ENCODE peak calls at places on chromosomes 1 and 21, in eight cellular contexts. J is SK-N-SH, B is HCT116, N is stomach, X is GM12878, I is GM23338, C is esophagus muscularis mucosa, H is spleen. Y is an unnamed sample.

GRCh38 chr1:170284016-170284415 is 138.3 kb downstream of the NTMT2 start:
- DNase-seq in X (no peak), H (no peak), B (no peak), J (no peak), C (no peak), I (no peak), N (no peak), Y (no peak)

GRCh38 chr1:147287133-147287865 is 44.8 kb downstream of the CHD1L start:
- DNase-seq in H (no peak), X (no peak), J (no peak), I (no peak), N (no peak), B (no peak), C (no peak), Y (no peak)

GRCh38 chr1:70205437-70206118 is at the start of gene LRRC40:
- DNase-seq in J (peak; percentile 91), C (peak; percentile 98), N (peak; percentile 96), X (peak; percentile 84), H (peak; percentile 100), B (peak; percentile 90), I (peak; percentile 98), Y (peak; percentile 58)

GRCh38 chr1:22609291-22609690 is 27.1 kb upstream of the C1QA start:
- DNase-seq in B (no peak), I (no peak), H (no peak), N (no peak), J (no peak), C (no peak), X (no peak), Y (no peak)

GRCh38 chr1:60068393-60069045 is 5.1 kb downstream of the C1orf87 start:
- DNase-seq in H (no peak), B (no peak), X (no peak), N (no peak), J (peak; percentile 33), C (no peak), I (no peak), Y (peak; percentile 35)

GRCh38 chr1:20325407-20325737 is 34.7 kb downstream of the VWA5B1 start:
- DNase-seq in J (no peak), X (no peak), N (no peak), I (no peak), H (no peak), B (no peak), C (no peak), Y (no peak)

GRCh38 chr1:201708085-201708512 is 120.9 kb upstream of the IPO9 start:
- DNase-seq in H (no peak), X (no peak), I (no peak), C (no peak), J (no peak), N (no peak), B (no peak), Y (no peak)

GRCh38 chr1:19273106-19273843 is 15.3 kb downstream of the AKR7A3 start:
- DNase-seq in I (no peak), N (peak; percentile 82), X (no peak), C (no peak), J (no peak), B (no peak), H (no peak), Y (no peak)

GRCh38 chr1:201275266-201275666 is 8.0 kb upstream of the PKP1 start:
- DNase-seq in I (no peak), H (no peak), X (no peak), C (no peak), J (no peak), N (peak; percentile 87), B (peak; percentile 79), Y (no peak)

GRCh38 chr1:181128592-181129497 is 40.3 kb downstream of the IER5 start:
- DNase-seq in I (peak; percentile 51), C (no peak), H (peak; percentile 90), B (no peak), J (peak; percentile 79), X (no peak), N (no peak), Y (no peak)

GRCh38 chr21:34970126-34970525 is 79.0 kb downstream of the RUNX1 start:
- DNase-seq in X (no peak), B (no peak), J (no peak), H (no peak), I (no peak), C (no peak), N (no peak), Y (no peak)

GRCh38 chr21:34967509-34968289 is 81.4 kb downstream of the RUNX1 start:
- DNase-seq in J (no peak), C (no peak), N (no peak), X (no peak), B (no peak), I (no peak), H (no peak), Y (no peak)

GRCh38 chr21:34970566-34970965 is 78.5 kb downstream of the RUNX1 start:
- DNase-seq in B (no peak), I (no peak), X (no peak), H (no peak), N (no peak), J (no peak), C (no peak), Y (no peak)

GRCh38 chr21:34968414-34969333 is 80.4 kb downstream of the RUNX1 start:
- DNase-seq in H (no peak), C (no peak), J (no peak), B (no peak), I (no peak), N (no peak), X (no peak), Y (no peak)

GRCh38 chr21:34969431-34970036 is 79.6 kb downstream of the RUNX1 start:
- DNase-seq in N (no peak), H (no peak), C (no peak), B (no peak), J (no peak), X (no peak), I (no peak), Y (no peak)
- TF ChIP-seq POLR2AphosphoS5 in N (no peak), H (no peak), C (no peak), B (no peak), J (no peak), X (no peak), I (no peak), Y (no peak)

DNA sequence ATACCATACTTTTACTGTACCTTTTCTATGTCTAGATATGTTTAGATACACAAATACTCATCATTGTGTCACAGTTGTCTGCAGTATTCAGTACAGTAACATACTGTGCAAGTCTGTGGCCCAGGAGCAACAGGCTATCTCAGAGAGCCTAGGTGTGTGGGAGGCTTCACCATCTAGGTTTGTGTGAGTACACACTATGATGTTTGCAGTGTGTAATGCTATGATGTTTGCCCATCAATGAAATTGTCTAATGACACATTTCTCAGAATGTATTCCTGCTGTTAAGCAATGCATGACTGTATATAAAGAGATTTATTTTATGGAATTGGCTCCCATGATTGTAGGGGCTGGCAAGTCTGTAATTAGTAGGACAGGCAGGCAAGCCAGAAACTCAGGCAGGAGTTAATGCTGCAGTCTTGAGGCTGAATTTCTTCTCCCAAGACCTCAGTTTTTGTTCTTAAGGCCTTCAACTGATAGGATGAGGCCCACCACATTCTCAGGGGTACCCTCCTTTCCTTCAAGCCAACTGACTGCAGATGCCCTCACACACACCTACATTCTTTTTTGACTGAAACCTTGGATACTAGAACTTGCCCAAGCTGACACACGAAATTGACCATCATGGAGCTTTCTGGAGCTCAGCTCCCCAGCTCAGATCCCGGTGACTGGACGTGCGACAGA is 7.7 kb upstream of the AGTRAP start:
- DNase-seq in C (no peak), B (no peak), N (no peak), H (no peak), I (no peak), X (no peak), J (no peak), Y (no peak)
- TF ChIP-seq POLR2AphosphoS5 in C (no peak), B (no peak), N (no peak), H (no peak), I (no peak), X (no peak), J (no peak), Y (no peak)

GRCh38 chr21:28186604-28187003 is 806.1 kb downstream of the LTN1 start:
- DNase-seq in N (no peak), C (no peak), I (no peak), X (no peak), H (no peak), J (no peak), B (no peak), Y (no peak)
- TF ChIP-seq POLR2AphosphoS5 in N (no peak), C (no peak), I (no peak), X (no peak), H (no peak), J (no peak), B (no peak), Y (no peak)

GRCh38 chr1:156727914-156728598 is at the start of gene METTL25B:
- DNase-seq in I (peak; percentile 93), B (no peak), J (peak; percentile 87), N (peak; percentile 85), X (no peak), C (peak; percentile 94), H (peak; percentile 95), Y (no peak)

GRCh38 chr1:156727492-156727891 is 777 bp upstream of the METTL25B start:
- DNase-seq in C (no peak), X (no peak), J (no peak), N (no peak), B (no peak), I (no peak), H (no peak), Y (no peak)

GRCh38 chr1:156726549-156727226 is 1.6 kb upstream of the METTL25B start:
- DNase-seq in C (no peak), H (no peak), B (peak; percentile 71), J (peak; percentile 66), I (peak; percentile 88), N (peak; percentile 50), X (no peak), Y (no peak)

GRCh38 chr1:156721131-156721924 is 6.9 kb upstream of the METTL25B start:
- DNase-seq in B (no peak), C (no peak), X (no peak), J (no peak), N (no peak), H (no peak), I (no peak), Y (no peak)

DNA sequence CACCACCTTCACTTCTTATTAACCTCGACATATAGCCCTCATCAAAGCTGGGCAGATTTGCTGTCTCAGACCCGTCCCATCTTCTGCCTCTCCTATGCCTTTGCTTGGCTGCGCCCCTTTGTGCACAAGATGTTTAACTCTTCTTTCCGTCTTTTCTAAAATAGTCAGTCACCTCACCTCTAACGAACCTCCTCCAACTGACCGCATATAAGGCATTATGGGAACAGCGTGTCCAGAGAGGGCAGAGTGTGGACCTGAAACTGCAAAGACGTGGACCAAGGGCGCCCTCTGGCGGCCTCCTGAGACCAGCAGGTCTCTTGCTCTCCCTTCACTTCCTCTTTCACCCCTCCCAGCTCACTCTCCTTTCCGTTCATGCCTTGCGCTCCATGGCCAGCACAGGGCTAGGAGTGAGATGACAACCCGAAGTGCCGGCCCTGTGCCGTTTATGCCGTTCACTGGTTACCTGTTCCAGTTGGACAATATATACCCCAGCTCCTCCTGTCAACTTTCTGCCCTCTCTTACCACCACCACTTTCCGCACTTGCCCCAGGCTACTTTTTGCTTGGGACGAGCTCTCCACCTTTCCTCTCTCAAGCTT is 2.5 kb upstream of the METTL25B start:
- DNase-seq in X (peak; percentile 64), J (peak; percentile 84), N (peak; percentile 93), H (peak; percentile 95), I (peak; percentile 96), C (peak; percentile 97), B (peak; percentile 83), Y (no peak)
- TF ChIP-seq POLR2AphosphoS5 in X (no peak), J (no peak), N (no peak), H (peak; percentile 58), I (no peak), C (no peak), B (peak; percentile 53), Y (no peak)

Y was measured in SK-N-MC.